ENCODE peak calls at places on chromosome 22, in five cellular contexts. One of them, this sample, is unnamed.

GRCh38 chr22:39576027-39576426 is 5.5 kb downstream of the CACNA1I start:
- DNase-seq in progenitor cell of endocrine pancreas: no peak
- DNase-seq in OCI-LY7: no peak
- DNase-seq in CD4-positive, CD25-positive, alpha-beta regulatory T cell: no peak
- DNase-seq in ovary: no peak
- DNase-seq in this sample: no peak

GRCh38 chr22:46990937-46991520 is 228.6 kb downstream of the TBC1D22A start:
- DNase-seq in ovary: no peak
- DNase-seq in OCI-LY7: no peak
- DNase-seq in CD4-positive, CD25-positive, alpha-beta regulatory T cell: no peak
- DNase-seq in progenitor cell of endocrine pancreas: no peak
- DNase-seq in this sample: no peak

GRCh38 chr22:31533391-31533790 is 37.1 kb downstream of the SFI1 start:
- DNase-seq in CD4-positive, CD25-positive, alpha-beta regulatory T cell: peak; percentile 62
- DNase-seq in ovary: no peak
- DNase-seq in OCI-LY7: no peak
- DNase-seq in progenitor cell of endocrine pancreas: no peak
- DNase-seq in this sample: no peak

GRCh38 chr22:50523458-50523805 is 2.0 kb downstream of the SCO2 start:
- DNase-seq in OCI-LY7: no peak
- DNase-seq in progenitor cell of endocrine pancreas: no peak
- DNase-seq in CD4-positive, CD25-positive, alpha-beta regulatory T cell: no peak
- DNase-seq in ovary: no peak
- DNase-seq in this sample: no peak

GRCh38 chr22:44884968-44885805 is 124.6 kb downstream of the PHF21B start:
- DNase-seq in OCI-LY7: no peak
- DNase-seq in progenitor cell of endocrine pancreas: no peak
- DNase-seq in ovary: no peak
- DNase-seq in CD4-positive, CD25-positive, alpha-beta regulatory T cell: no peak
- DNase-seq in this sample: no peak

GRCh38 chr22:37019309-37020191 is at the start of the genes MPST and TST:
- DNase-seq in ovary: peak; percentile 84
- DNase-seq in CD4-positive, CD25-positive, alpha-beta regulatory T cell: peak; percentile 59
- DNase-seq in OCI-LY7: peak; percentile 86
- DNase-seq in progenitor cell of endocrine pancreas: peak; percentile 62
- DNase-seq in this sample: peak; percentile 87

GRCh38 chr22:38083931-38084631 is at the start of gene SLC16A8:
- DNase-seq in OCI-LY7: no peak
- DNase-seq in progenitor cell of endocrine pancreas: no peak
- DNase-seq in ovary: peak; percentile 16
- DNase-seq in CD4-positive, CD25-positive, alpha-beta regulatory T cell: no peak
- DNase-seq in this sample: no peak

GRCh38 chr22:45246060-45246985 is 5.6 kb upstream of the KIAA0930 start:
- DNase-seq in OCI-LY7: no peak
- DNase-seq in CD4-positive, CD25-positive, alpha-beta regulatory T cell: no peak
- DNase-seq in progenitor cell of endocrine pancreas: no peak
- DNase-seq in ovary: no peak
- DNase-seq in this sample: no peak

GRCh38 chr22:30021881-30022619 is 58.2 kb upstream of the HORMAD2 start:
- DNase-seq in ovary: no peak
- DNase-seq in OCI-LY7: no peak
- DNase-seq in progenitor cell of endocrine pancreas: no peak
- DNase-seq in CD4-positive, CD25-positive, alpha-beta regulatory T cell: no peak
- DNase-seq in this sample: no peak

GRCh38 chr22:36379593-36380361 is 8.0 kb downstream of the MYH9 start:
- DNase-seq in progenitor cell of endocrine pancreas: no peak
- DNase-seq in CD4-positive, CD25-positive, alpha-beta regulatory T cell: peak; percentile 88
- DNase-seq in ovary: no peak
- DNase-seq in OCI-LY7: no peak
- DNase-seq in this sample: peak; percentile 8

GRCh38 chr22:30309981-30310672 is 16.6 kb downstream of the TBC1D10A start:
- DNase-seq in ovary: no peak
- DNase-seq in progenitor cell of endocrine pancreas: no peak
- DNase-seq in OCI-LY7: peak; percentile 48
- DNase-seq in CD4-positive, CD25-positive, alpha-beta regulatory T cell: peak; percentile 69
- DNase-seq in this sample: peak; percentile 29

GRCh38 chr22:27295605-27296004 is 506.0 kb downstream of the MN1 start:
- DNase-seq in CD4-positive, CD25-positive, alpha-beta regulatory T cell: no peak
- DNase-seq in progenitor cell of endocrine pancreas: no peak
- DNase-seq in ovary: no peak
- DNase-seq in OCI-LY7: no peak
- DNase-seq in this sample: no peak

GRCh38 chr22:32745251-32745995 is 56.1 kb upstream of the TIMP3 start:
- DNase-seq in OCI-LY7: no peak
- DNase-seq in ovary: no peak
- DNase-seq in progenitor cell of endocrine pancreas: no peak
- DNase-seq in CD4-positive, CD25-positive, alpha-beta regulatory T cell: no peak
- DNase-seq in this sample: peak; percentile 23

GRCh38 chr22:41579297-41579996 is 10.2 kb downstream of the PMM1 start:
- DNase-seq in OCI-LY7: no peak
- DNase-seq in progenitor cell of endocrine pancreas: no peak
- DNase-seq in ovary: no peak
- DNase-seq in CD4-positive, CD25-positive, alpha-beta regulatory T cell: no peak
- DNase-seq in this sample: no peak

GRCh38 chr22:39926175-39927152 is 25.6 kb downstream of the GRAP2 start:
- DNase-seq in ovary: no peak
- DNase-seq in OCI-LY7: no peak
- DNase-seq in progenitor cell of endocrine pancreas: no peak
- DNase-seq in CD4-positive, CD25-positive, alpha-beta regulatory T cell: peak; percentile 72
- DNase-seq in this sample: no peak

GRCh38 chr22:43151251-43152000 is at the start of gene TSPO:
- DNase-seq in progenitor cell of endocrine pancreas: no peak
- DNase-seq in OCI-LY7: peak; percentile 27
- DNase-seq in CD4-positive, CD25-positive, alpha-beta regulatory T cell: peak; percentile 52
- DNase-seq in ovary: peak; percentile 79
- DNase-seq in this sample: peak; percentile 53

GRCh38 chr22:33110562-33111163 is 52.5 kb upstream of the SYN3 start:
- DNase-seq in ovary: no peak
- DNase-seq in CD4-positive, CD25-positive, alpha-beta regulatory T cell: no peak
- DNase-seq in progenitor cell of endocrine pancreas: no peak
- DNase-seq in OCI-LY7: no peak
- DNase-seq in this sample: no peak

GRCh38 chr22:23603266-23603665 is 23.2 kb upstream of the IGLL1 start:
- DNase-seq in CD4-positive, CD25-positive, alpha-beta regulatory T cell: no peak
- DNase-seq in OCI-LY7: no peak
- DNase-seq in progenitor cell of endocrine pancreas: no peak
- DNase-seq in ovary: no peak
- DNase-seq in this sample: no peak

GRCh38 chr22:46358766-46359165 is 23.3 kb downstream of the TRMU start:
- DNase-seq in OCI-LY7: no peak
- DNase-seq in ovary: no peak
- DNase-seq in CD4-positive, CD25-positive, alpha-beta regulatory T cell: no peak
- DNase-seq in progenitor cell of endocrine pancreas: no peak
- DNase-seq in this sample: no peak

GRCh38 chr22:50319503-50319951 is 7.3 kb downstream of the DENND6B start:
- DNase-seq in progenitor cell of endocrine pancreas: no peak
- DNase-seq in OCI-LY7: no peak
- DNase-seq in CD4-positive, CD25-positive, alpha-beta regulatory T cell: no peak
- DNase-seq in ovary: no peak
- DNase-seq in this sample: no peak

GRCh38 chr22:35915477-35916013 is 113.1 kb downstream of the RBFOX2 start:
- DNase-seq in CD4-positive, CD25-positive, alpha-beta regulatory T cell: no peak
- DNase-seq in progenitor cell of endocrine pancreas: no peak
- DNase-seq in OCI-LY7: no peak
- DNase-seq in ovary: no peak
- DNase-seq in this sample: peak; percentile 17

GRCh38 chr22:41256898-41257260 is 16.1 kb upstream of the CHADL start:
- DNase-seq in OCI-LY7: no peak
- DNase-seq in CD4-positive, CD25-positive, alpha-beta regulatory T cell: no peak
- DNase-seq in ovary: no peak
- DNase-seq in progenitor cell of endocrine pancreas: no peak
- DNase-seq in this sample: no peak

GRCh38 chr22:50340157-50340879 is 2.8 kb upstream of the PPP6R2 start:
- DNase-seq in ovary: no peak
- DNase-seq in CD4-positive, CD25-positive, alpha-beta regulatory T cell: no peak
- DNase-seq in OCI-LY7: no peak
- DNase-seq in progenitor cell of endocrine pancreas: no peak
- DNase-seq in this sample: peak; percentile 26

GRCh38 chr22:45999379-45999971 is 22.5 kb upstream of the WNT7B start:
- DNase-seq in progenitor cell of endocrine pancreas: no peak
- DNase-seq in OCI-LY7: peak; percentile 45
- DNase-seq in ovary: no peak
- DNase-seq in CD4-positive, CD25-positive, alpha-beta regulatory T cell: no peak
- DNase-seq in this sample: no peak

GRCh38 chr22:50032109-50032871 is 19.7 kb upstream of the IL17REL start:
- DNase-seq in OCI-LY7: no peak
- DNase-seq in ovary: no peak
- DNase-seq in CD4-positive, CD25-positive, alpha-beta regulatory T cell: no peak
- DNase-seq in progenitor cell of endocrine pancreas: no peak
- DNase-seq in this sample: no peak

GRCh38 chr22:20764729-20765128 is 9.2 kb upstream of the SERPIND1 start:
- DNase-seq in ovary: no peak
- DNase-seq in OCI-LY7: no peak
- DNase-seq in progenitor cell of endocrine pancreas: no peak
- DNase-seq in CD4-positive, CD25-positive, alpha-beta regulatory T cell: no peak
- DNase-seq in this sample: no peak

GRCh38 chr22:44951510-44951816 is 58.3 kb downstream of the PHF21B start:
- DNase-seq in OCI-LY7: no peak
- DNase-seq in CD4-positive, CD25-positive, alpha-beta regulatory T cell: no peak
- DNase-seq in progenitor cell of endocrine pancreas: no peak
- DNase-seq in ovary: no peak
- DNase-seq in this sample: no peak

GRCh38 chr22:41822289-41823057 is 10.4 kb upstream of the SREBF2 start:
- DNase-seq in progenitor cell of endocrine pancreas: no peak
- DNase-seq in OCI-LY7: peak; percentile 84
- DNase-seq in CD4-positive, CD25-positive, alpha-beta regulatory T cell: peak; percentile 73
- DNase-seq in ovary: no peak
- DNase-seq in this sample: peak; percentile 66

GRCh38 chr22:22037740-22038139 is 55.2 kb upstream of the TOP3B start:
- DNase-seq in progenitor cell of endocrine pancreas: no peak
- DNase-seq in CD4-positive, CD25-positive, alpha-beta regulatory T cell: no peak
- DNase-seq in ovary: no peak
- DNase-seq in OCI-LY7: no peak
- DNase-seq in this sample: no peak

GRCh38 chr22:17788528-17789378 is 14.5 kb upstream of the BID start:
- DNase-seq in OCI-LY7: no peak
- DNase-seq in ovary: no peak
- DNase-seq in progenitor cell of endocrine pancreas: no peak
- DNase-seq in CD4-positive, CD25-positive, alpha-beta regulatory T cell: no peak
- DNase-seq in this sample: no peak

GRCh38 chr22:40312050-40312449 is 34.2 kb upstream of the ADSL start:
- DNase-seq in OCI-LY7: no peak
- DNase-seq in CD4-positive, CD25-positive, alpha-beta regulatory T cell: no peak
- DNase-seq in ovary: no peak
- DNase-seq in progenitor cell of endocrine pancreas: no peak
- DNase-seq in this sample: no peak

GRCh38 chr22:24514241-24515024 is 19.3 kb downstream of the UPB1 start:
- DNase-seq in ovary: no peak
- DNase-seq in OCI-LY7: no peak
- DNase-seq in CD4-positive, CD25-positive, alpha-beta regulatory T cell: no peak
- DNase-seq in progenitor cell of endocrine pancreas: no peak
- DNase-seq in this sample: no peak

GRCh38 chr22:49540571-49541450 is 286.9 kb downstream of the BRD1 start:
- DNase-seq in ovary: no peak
- DNase-seq in OCI-LY7: no peak
- DNase-seq in CD4-positive, CD25-positive, alpha-beta regulatory T cell: no peak
- DNase-seq in progenitor cell of endocrine pancreas: no peak
- DNase-seq in this sample: no peak

GRCh38 chr22:39240841-39241631 is 3.7 kb downstream of the PDGFB start:
- DNase-seq in OCI-LY7: no peak
- DNase-seq in CD4-positive, CD25-positive, alpha-beta regulatory T cell: peak; percentile 73
- DNase-seq in progenitor cell of endocrine pancreas: no peak
- DNase-seq in ovary: no peak
- DNase-seq in this sample: no peak

GRCh38 chr22:34966980-34967379 is 99.0 kb upstream of the ISX start:
- DNase-seq in CD4-positive, CD25-positive, alpha-beta regulatory T cell: no peak
- DNase-seq in ovary: no peak
- DNase-seq in OCI-LY7: no peak
- DNase-seq in progenitor cell of endocrine pancreas: no peak
- DNase-seq in this sample: no peak

GRCh38 chr22:36447634-36448033 is 33.8 kb downstream of the TXN2 start:
- DNase-seq in CD4-positive, CD25-positive, alpha-beta regulatory T cell: no peak
- DNase-seq in ovary: no peak
- DNase-seq in OCI-LY7: no peak
- DNase-seq in progenitor cell of endocrine pancreas: no peak
- DNase-seq in this sample: peak; percentile 76

GRCh38 chr22:30474683-30475424 is 3.0 kb upstream of the SEC14L3 start:
- DNase-seq in OCI-LY7: no peak
- DNase-seq in ovary: no peak
- DNase-seq in progenitor cell of endocrine pancreas: no peak
- DNase-seq in CD4-positive, CD25-positive, alpha-beta regulatory T cell: no peak
- DNase-seq in this sample: no peak

GRCh38 chr22:23063539-23064380 is 6.6 kb upstream of the GNAZ start:
- DNase-seq in ovary: no peak
- DNase-seq in OCI-LY7: no peak
- DNase-seq in CD4-positive, CD25-positive, alpha-beta regulatory T cell: no peak
- DNase-seq in progenitor cell of endocrine pancreas: no peak
- DNase-seq in this sample: no peak

GRCh38 chr22:50250249-50250554 is 863 bp downstream of the HDAC10 start:
- DNase-seq in CD4-positive, CD25-positive, alpha-beta regulatory T cell: no peak
- DNase-seq in progenitor cell of endocrine pancreas: no peak
- DNase-seq in ovary: no peak
- DNase-seq in OCI-LY7: no peak
- DNase-seq in this sample: no peak

GRCh38 chr22:22691716-22692701 is 47.6 kb downstream of the GGTLC2 start:
- DNase-seq in progenitor cell of endocrine pancreas: no peak
- DNase-seq in CD4-positive, CD25-positive, alpha-beta regulatory T cell: no peak
- DNase-seq in OCI-LY7: peak; percentile 85
- DNase-seq in ovary: no peak
- DNase-seq in this sample: peak; percentile 10

This sample was measured in NB4.